ENCODE peak calls at places on chromosomes 3 and 15, in four cellular contexts. B is WERI-Rb-1, E is psoas muscle, D is fibroblast of villous mesenchyme. C is an unnamed sample.

GRCh38 chr3:112464264-112464663 is 35.0 kb downstream of the BTLA start:
- DNase-seq in B (no peak), E (no peak), D (no peak), C (no peak)

GRCh38 chr3:121490161-121490560 is 55.6 kb downstream of the POLQ start:
- DNase-seq in B (no peak), E (no peak), D (no peak), C (no peak)

GRCh38 chr3:69718832-69719231 is 20.4 kb upstream of the MITF start:
- DNase-seq in B (no peak), E (no peak), D (no peak), C (no peak)

GRCh38 chr15:61318276-61318675 is 89.2 kb upstream of the RORA start:
- DNase-seq in B (no peak), E (no peak), D (no peak), C (peak)

GRCh38 chr3:54366839-54367238 is 244.5 kb downstream of the CACNA2D3 start:
- DNase-seq in B (no peak), E (no peak), D (no peak), C (no peak)

GRCh38 chr15:65377105-65377975 is 462 bp downstream of the IGDCC3 start:
- DNase-seq in B (peak), E (peak), D (peak), C (peak)

GRCh38 chr3:29426302-29427226 is 145.7 kb downstream of the RBMS3 start:
- DNase-seq in B (no peak), E (no peak), D (no peak), C (no peak)

GRCh38 chr15:43879386-43880355 is 52.9 kb downstream of the WDR76 start:
- DNase-seq in B (no peak), E (no peak), D (peak), C (no peak)

GRCh38 chr3:52339612-52340011 is 23.5 kb downstream of the DNAH1 start:
- DNase-seq in B (peak), E (no peak), D (peak), C (no peak)

GRCh38 chr15:73982251-73982962 is 9.7 kb downstream of the STOML1 start:
- DNase-seq in B (no peak), E (peak), D (peak), C (no peak)

GRCh38 chr3:50003766-50004278 is 63.9 kb downstream of the RBM6 start:
- DNase-seq in B (no peak), E (no peak), D (no peak), C (no peak)

GRCh38 chr3:142976621-142977398 is 13.3 kb upstream of the PAQR9 start:
- DNase-seq in B (no peak), E (peak), D (peak), C (no peak)

GRCh38 chr15:31403096-31403495 is 76.5 kb downstream of the KLF13 start:
- DNase-seq in B (no peak), E (no peak), D (no peak), C (no peak)

GRCh38 chr3:88957751-88958452 is 149.5 kb upstream of the EPHA3 start:
- DNase-seq in B (no peak), E (no peak), D (peak), C (no peak)

GRCh38 chr3:172989373-172989772 is 151.7 kb downstream of the SPATA16 start:
- DNase-seq in B (no peak), E (no peak), D (no peak), C (no peak)

GRCh38 chr3:6799264-6799915 is 61.5 kb upstream of the GRM7 start:
- DNase-seq in B (peak), E (no peak), D (peak), C (peak)

GRCh38 chr3:13419356-13420050 is 619 bp downstream of the NUP210 start:
- DNase-seq in B (peak), E (peak), D (no peak), C (peak)

GRCh38 chr3:116815831-116816588 is 106.4 kb downstream of the TUSC7 start:
- DNase-seq in B (peak), E (no peak), D (peak), C (no peak)

GRCh38 chr15:32120577-32121465 is 90.5 kb downstream of the CHRNA7 start:
- DNase-seq in B (no peak), E (no peak), D (no peak), C (no peak)

GRCh38 chr15:40957581-40958051 is 4.3 kb downstream of the CHAC1 start:
- DNase-seq in B (no peak), E (peak), D (no peak), C (no peak)

GRCh38 chr3:107272471-107272870 is 104.8 kb upstream of the CCDC54 start:
- DNase-seq in B (no peak), E (no peak), D (no peak), C (no peak)

GRCh38 chr15:84734794-84735479 is 13.5 kb upstream of the ZNF592 start:
- DNase-seq in B (peak), E (no peak), D (peak), C (no peak)

GRCh38 chr15:96181873-96182301 is 148.6 kb upstream of the NR2F2 start:
- DNase-seq in B (no peak), E (peak), D (peak), C (no peak)

GRCh38 chr3:107106316-107106715 is 270.9 kb upstream of the CCDC54 start:
- DNase-seq in B (no peak), E (no peak), D (peak), C (no peak)

GRCh38 chr3:156604642-156605144 is 49.8 kb upstream of the SSR3 start:
- DNase-seq in B (no peak), E (no peak), D (no peak), C (no peak)

GRCh38 chr3:107367353-107367752 is 9.9 kb upstream of the CCDC54 start:
- DNase-seq in B (no peak), E (no peak), D (peak), C (no peak)

GRCh38 chr15:45827275-45827674 is 192.4 kb downstream of the SQOR start:
- DNase-seq in B (no peak), E (no peak), D (no peak), C (no peak)

GRCh38 chr15:28106294-28107110 is 7.4 kb upstream of the OCA2 start:
- DNase-seq in B (no peak), E (no peak), D (peak), C (no peak)

GRCh38 chr3:27712136-27713065 is 9.7 kb downstream of the EOMES start:
- DNase-seq in B (peak), E (peak), D (peak), C (peak)

GRCh38 chr3:37982351-37982750 is 8.2 kb upstream of the VILL start:
- DNase-seq in B (no peak), E (no peak), D (no peak), C (no peak)

GRCh38 chr3:98553751-98554150 is 22.0 kb downstream of the GPR15 start:
- DNase-seq in B (no peak), E (no peak), D (no peak), C (no peak)

DNA sequence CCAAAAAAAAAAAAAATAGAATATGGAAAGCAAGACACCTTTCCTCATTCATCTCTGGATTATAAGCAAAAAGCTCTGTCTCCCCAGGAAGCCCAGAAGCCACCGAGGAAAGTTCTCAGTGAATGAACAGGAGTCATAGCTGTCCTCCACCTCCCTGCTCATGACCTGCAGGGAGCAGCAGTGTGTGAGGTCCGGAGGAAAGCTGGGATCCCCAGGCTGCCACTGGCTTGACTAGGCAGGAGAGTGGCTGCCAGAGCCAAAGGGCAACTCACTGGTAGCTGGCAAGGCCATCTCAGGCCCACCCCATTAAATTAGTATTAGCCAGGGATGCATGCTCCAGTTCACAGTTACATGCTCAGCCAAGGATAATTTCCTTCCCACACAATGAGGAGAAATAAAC is 191.6 kb upstream of the STT3B start:
- DNase-seq in B (peak), E (no peak), D (no peak), C (no peak)
- TF ChIP-seq CTCF in B (peak), E (no peak), D (peak), C (no peak)

DNA sequence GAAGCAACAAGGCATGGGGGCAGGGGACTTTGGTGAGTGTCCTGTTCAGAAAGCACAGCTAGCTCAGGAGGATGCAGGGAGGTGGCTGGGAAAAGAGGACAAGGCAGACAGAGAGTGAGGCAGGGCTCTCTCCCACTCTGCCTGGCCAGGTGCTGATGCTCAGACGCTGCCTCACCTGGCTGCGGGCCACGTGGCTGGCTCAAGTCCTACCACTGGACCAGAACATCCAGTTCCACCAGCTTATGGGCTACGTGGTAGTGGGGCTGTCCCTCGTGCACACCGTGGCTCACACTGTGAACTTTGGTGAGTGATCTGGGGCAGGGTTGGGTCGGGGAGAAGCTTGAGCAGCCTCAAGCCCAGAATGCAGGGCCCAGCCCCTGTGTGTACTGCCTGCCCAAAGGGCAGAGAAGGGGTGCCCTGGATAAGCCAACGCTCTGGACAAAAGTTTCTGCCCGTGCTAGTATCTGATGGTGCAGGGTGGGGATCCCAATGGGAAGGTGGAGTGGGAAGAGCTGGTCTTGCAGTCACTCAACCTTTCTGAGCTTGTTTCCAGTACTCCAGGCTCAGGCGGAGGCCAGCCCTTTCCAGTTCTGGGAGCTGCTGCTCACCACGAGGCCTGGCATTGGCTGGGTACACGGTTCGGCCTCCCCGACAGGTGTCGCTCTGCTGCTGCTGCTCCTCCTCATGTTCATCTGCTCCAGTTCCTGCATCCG is 20.9 kb downstream of the NOX5 start:
- DNase-seq in B (peak), E (no peak), D (no peak), C (peak)
- TF ChIP-seq CTCF in B (peak), E (no peak), D (peak), C (no peak)

DNA sequence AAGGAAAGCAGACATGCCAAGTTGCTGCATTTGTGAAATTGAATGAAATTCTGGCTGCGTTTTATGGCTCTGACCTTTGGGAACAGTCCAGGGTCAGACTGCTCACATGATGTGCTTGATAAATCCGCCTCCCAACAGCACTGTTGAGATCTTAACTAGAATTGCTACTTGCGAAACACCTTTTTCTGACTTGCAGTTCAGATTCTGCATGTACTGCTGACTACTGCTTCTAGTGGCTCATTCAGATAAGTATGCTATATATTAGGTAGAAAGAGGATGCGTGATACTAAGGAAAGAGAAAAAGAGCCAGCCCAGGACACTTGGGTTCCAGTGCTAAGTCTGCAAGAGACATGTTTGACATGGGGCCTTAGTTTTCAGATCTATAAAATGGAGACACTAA is 129.4 kb downstream of the LPP start:
- DNase-seq in B (no peak), E (no peak), D (peak), C (no peak)
- TF ChIP-seq CTCF in B (no peak), E (no peak), D (peak), C (no peak)

GRCh38 chr3:174321549-174321948 is 537.6 kb upstream of the NAALADL2 start:
- DNase-seq in B (no peak), E (no peak), D (no peak), C (no peak)
- TF ChIP-seq CTCF in B (no peak), E (no peak), D (no peak), C (no peak)

DNA sequence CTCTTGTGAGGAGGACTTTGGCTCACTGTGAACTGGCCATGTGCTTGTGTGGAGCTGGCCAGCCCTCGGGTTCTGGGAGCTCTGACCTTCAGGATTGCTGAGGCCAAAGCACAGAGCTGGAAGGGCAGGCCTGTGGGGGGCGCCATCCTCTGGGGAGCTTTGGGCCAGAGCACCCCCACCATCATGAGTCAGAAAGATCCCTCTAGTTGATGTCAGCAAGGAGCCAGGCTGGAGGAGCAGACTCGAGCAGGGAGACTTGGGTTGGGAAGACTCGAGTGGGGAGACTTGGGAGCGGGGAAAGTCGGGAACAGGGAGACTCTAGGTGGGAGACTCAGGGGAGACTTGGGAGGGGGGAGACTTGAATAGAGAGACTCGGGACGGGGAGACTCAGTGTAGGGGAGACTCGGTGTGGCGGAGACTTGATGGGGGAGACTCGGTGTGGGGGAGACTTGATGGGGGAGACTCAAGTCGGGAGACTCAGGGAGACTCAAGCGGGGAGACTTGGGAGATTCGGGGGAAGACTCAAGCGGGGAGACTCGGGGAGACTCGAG is 37.7 kb upstream of the PLXNA1 start:
- DNase-seq in B (no peak), E (no peak), D (no peak), C (peak)
- TF ChIP-seq CTCF in B (peak), E (no peak), D (no peak), C (no peak)

DNA sequence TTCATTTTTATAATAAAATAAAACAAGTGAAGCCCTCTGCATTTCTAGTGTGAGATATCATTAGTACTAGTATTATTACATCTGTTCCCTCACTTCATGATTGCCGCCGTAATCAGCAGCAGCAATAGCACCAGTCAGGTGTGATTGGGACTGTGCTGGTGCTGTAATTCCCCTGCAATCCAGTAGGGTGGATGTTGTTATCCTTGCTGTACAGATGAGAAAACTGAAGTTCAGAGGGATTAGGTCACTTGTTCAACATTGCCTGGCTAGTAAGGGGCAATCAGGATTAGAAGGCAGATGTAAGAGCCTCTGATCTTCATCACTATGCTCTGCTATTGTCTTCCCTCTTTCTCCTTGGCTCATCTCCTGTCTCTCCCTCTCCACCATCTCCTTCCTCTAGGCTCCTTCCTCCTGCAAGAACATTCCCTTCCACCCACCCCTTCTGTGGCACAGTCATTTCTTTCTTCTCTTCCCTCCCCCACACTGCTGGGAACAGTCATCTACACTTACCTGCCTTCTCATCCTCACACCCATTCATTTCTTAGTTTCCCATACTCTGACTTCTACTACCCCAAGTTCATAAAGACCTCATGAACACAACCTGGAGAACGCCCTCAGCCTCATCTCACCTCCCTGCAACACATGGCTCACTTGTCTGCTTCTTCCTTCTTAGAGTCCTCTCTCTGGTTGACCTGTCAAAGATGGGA is 29.7 kb downstream of the CRYGS start:
- DNase-seq in B (peak), E (no peak), D (no peak), C (no peak)
- TF ChIP-seq CTCF in B (peak), E (no peak), D (peak), C (peak)

DNA sequence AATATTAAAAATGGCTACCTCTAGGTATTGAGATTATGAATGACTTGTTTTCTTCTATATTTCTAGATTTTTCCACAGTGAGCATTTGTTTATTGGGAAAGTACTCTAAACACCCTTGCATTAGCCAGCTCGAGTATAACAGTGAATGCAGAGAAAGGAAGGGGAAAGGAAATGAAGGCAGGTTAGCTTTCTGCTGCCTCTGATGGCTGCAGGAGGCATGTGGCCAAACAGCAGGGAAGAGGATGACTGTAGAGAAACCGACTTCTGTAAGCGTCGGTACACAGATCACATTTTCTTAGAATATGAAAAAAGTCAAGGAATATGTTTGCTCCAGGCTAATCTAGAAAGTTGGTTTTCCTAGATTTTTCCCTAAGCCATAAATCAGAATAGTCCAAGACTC is 19.8 kb downstream of the GNB5 start:
- DNase-seq in B (no peak), E (no peak), D (peak), C (no peak)
- TF ChIP-seq CTCF in B (no peak), E (no peak), D (peak), C (no peak)

GRCh38 chr15:97482521-97482920 is 478.0 kb upstream of the ARRDC4 start:
- DNase-seq in B (no peak), E (no peak), D (no peak), C (peak)
- TF ChIP-seq CTCF in B (peak), E (no peak), D (no peak), C (peak)

DNA sequence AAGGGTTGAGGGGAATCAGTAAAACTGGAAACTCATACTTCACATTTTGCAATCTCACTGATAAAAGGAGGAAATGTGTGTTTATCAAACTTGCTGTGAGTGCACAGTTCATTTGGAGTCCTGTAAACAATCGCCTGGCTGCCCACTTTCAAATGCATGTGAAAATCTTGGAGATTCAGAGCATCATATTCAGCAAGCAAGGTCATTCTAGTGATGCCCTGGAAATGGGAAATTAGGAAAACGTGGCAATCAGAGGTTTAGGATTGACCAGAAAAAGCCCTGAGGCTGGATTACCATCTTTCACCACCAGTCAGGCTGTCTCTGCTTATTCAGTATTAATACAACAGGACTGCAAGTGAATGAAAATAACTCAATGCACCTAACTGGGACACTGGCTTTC is 23.9 kb downstream of the DPH6 start:
- DNase-seq in B (no peak), E (no peak), D (peak), C (no peak)
- TF ChIP-seq CTCF in B (no peak), E (no peak), D (peak), C (peak)

C was measured in glutamatergic neuron.